ENCODE peak calls at places on chromosomes 5 and 9, in six cellular contexts. Q is OCI-LY7, P is fibroblast of lung, T is neural progenitor cell, G is GM23338, U is PC-9. B is an unnamed sample.

GRCh38 chr5:74866653-74867162 is 521 bp upstream of the FAM169A start:
- DNase-seq in Q (no peak), G (peak; percentile 85), T (peak; percentile 70), P (no peak), U (no peak), B (peak; percentile 38)

GRCh38 chr5:109485030-109485429 is 75.3 kb upstream of the PJA2 start:
- DNase-seq in P (peak; percentile 66), Q (no peak), U (no peak), T (no peak), G (no peak), B (peak; percentile 75)

GRCh38 chr5:130141689-130142320 is 237.5 kb downstream of the CHSY3 start:
- DNase-seq in G (peak; percentile 67), T (peak; percentile 67), U (no peak), Q (no peak), P (peak; percentile 42), B (peak; percentile 70)

GRCh38 chr5:91499943-91500531 is 116.9 kb upstream of the ARRDC3 start:
- DNase-seq in P (peak; percentile 76), T (peak; percentile 70), Q (peak; percentile 47), G (peak; percentile 83), U (peak; percentile 41), B (peak; percentile 62)

GRCh38 chr9:129630967-129631672 is 5.2 kb downstream of the NTMT1 start:
- DNase-seq in U (no peak), Q (no peak), P (no peak), G (no peak), T (no peak), B (no peak)

GRCh38 chr5:75335952-75336624 is 932 bp upstream of the HMGCR start:
- DNase-seq in Q (peak; percentile 44), T (no peak), P (peak; percentile 89), G (peak; percentile 62), U (peak; percentile 82), B (peak; percentile 79)

GRCh38 chr9:98719055-98719454 is 10.3 kb upstream of the GABBR2 start:
- DNase-seq in T (no peak), P (no peak), U (no peak), G (no peak), Q (no peak), B (no peak)

GRCh38 chr9:88766778-88767503 is 224.3 kb upstream of the S1PR3 start:
- DNase-seq in P (peak; percentile 68), G (no peak), Q (no peak), T (no peak), U (no peak), B (no peak)

GRCh38 chr5:71865665-71866320 is 146.7 kb downstream of the CARTPT start:
- DNase-seq in T (no peak), G (no peak), U (no peak), Q (no peak), P (no peak), B (no peak)

GRCh38 chr9:134724231-134724911 is 82.8 kb downstream of the COL5A1 start:
- DNase-seq in Q (no peak), T (no peak), G (no peak), U (no peak), P (peak; percentile 65), B (no peak)

GRCh38 chr9:135480071-135480941 is 724 bp downstream of the PPP1R26 start:
- DNase-seq in T (peak; percentile 65), G (peak; percentile 71), U (no peak), P (peak; percentile 21), Q (no peak), B (peak; percentile 66)

GRCh38 chr9:84300271-84300670 is 40.3 kb downstream of the SLC28A3 start:
- DNase-seq in G (peak; percentile 22), Q (no peak), T (no peak), U (no peak), P (peak; percentile 31), B (no peak)

GRCh38 chr9:117546894-117547293 is 132.0 kb upstream of the ASTN2 start:
- DNase-seq in T (no peak), Q (no peak), U (no peak), P (no peak), G (peak; percentile 17), B (peak; percentile 30)

GRCh38 chr5:38940230-38940858 is 94.5 kb downstream of the OSMR start:
- DNase-seq in U (no peak), Q (no peak), P (no peak), G (no peak), T (no peak), B (no peak)

GRCh38 chr9:136961279-136962065 is 9.4 kb downstream of the LCN12 start:
- DNase-seq in G (no peak), P (no peak), T (no peak), Q (no peak), U (no peak), B (no peak)

GRCh38 chr9:35570709-35571108 is 34.4 kb upstream of the TESK1 start:
- DNase-seq in G (no peak), U (no peak), T (no peak), P (no peak), Q (peak; percentile 41), B (no peak)

GRCh38 chr9:109894921-109895758 is 115.1 kb downstream of the PALM2AKAP2 start:
- DNase-seq in T (no peak), Q (no peak), U (no peak), G (no peak), P (no peak), B (no peak)

GRCh38 chr9:124510650-124511425 is 3.6 kb upstream of the NR5A1 start:
- DNase-seq in G (no peak), Q (no peak), P (peak; percentile 12), U (no peak), T (no peak), B (peak; percentile 55)

GRCh38 chr9:131807131-131807990 is 67.5 kb upstream of the RAPGEF1 start:
- DNase-seq in U (no peak), T (peak; percentile 84), Q (no peak), G (peak; percentile 88), P (no peak), B (no peak)

GRCh38 chr9:113221800-113222481 is 597 bp downstream of the SLC31A1 start:
- DNase-seq in G (no peak), U (peak; percentile 38), P (no peak), T (no peak), Q (peak; percentile 14), B (no peak)

GRCh38 chr9:91255327-91255726 is 106.4 kb downstream of the AUH start:
- DNase-seq in G (no peak), Q (no peak), P (peak; percentile 86), U (no peak), T (no peak), B (no peak)

GRCh38 chr5:19240150-19240549 is 747.9 kb downstream of the CDH18 start:
- DNase-seq in U (peak; percentile 45), G (no peak), T (no peak), Q (no peak), P (peak; percentile 12), B (no peak)

GRCh38 chr5:139646111-139646510 is 2.0 kb upstream of the CXXC5 start:
- DNase-seq in U (no peak), T (no peak), Q (no peak), G (no peak), P (no peak), B (no peak)

GRCh38 chr9:22975921-22976320 is 529.3 kb downstream of the DMRTA1 start:
- DNase-seq in T (no peak), G (no peak), U (no peak), P (no peak), Q (no peak), B (no peak)

GRCh38 chr5:73797142-73797530 is 171.1 kb downstream of the ARHGEF28 start:
- DNase-seq in T (no peak), G (no peak), P (no peak), Q (no peak), U (no peak), B (no peak)

GRCh38 chr5:10856646-10857332 is 95.8 kb upstream of the DAP start:
- DNase-seq in U (no peak), G (peak; percentile 95), Q (peak; percentile 24), P (peak; percentile 51), T (peak; percentile 96), B (peak; percentile 76)

GRCh38 chr9:119961774-119962408 is 592.7 kb upstream of the BRINP1 start:
- DNase-seq in U (no peak), T (peak; percentile 78), Q (no peak), P (peak; percentile 26), G (peak; percentile 82), B (peak; percentile 71)

GRCh38 chr5:110851357-110851756 is 112.5 kb downstream of the SLC25A46 start:
- DNase-seq in T (no peak), U (peak; percentile 39), Q (no peak), P (no peak), G (no peak), B (no peak)

GRCh38 chr9:76419782-76420380 is 25.7 kb upstream of the RFK start:
- DNase-seq in P (no peak), T (peak; percentile 29), Q (peak; percentile 60), U (no peak), G (peak; percentile 72), B (peak; percentile 21)

GRCh38 chr5:108260858-108261170 is 121.1 kb downstream of the FBXL17 start:
- DNase-seq in U (no peak), T (no peak), P (no peak), Q (no peak), G (no peak), B (no peak)
- H3K4me3 ChIP-seq in U (no peak overlapping the region), T (no peak overlapping the region), P (no peak overlapping the region), Q (no peak overlapping the region), G (no peak overlapping the region), B (no peak overlapping the region)

GRCh38 chr9:126755325-126755875 is 49.4 kb upstream of the ZBTB43 start:
- DNase-seq in Q (no peak), T (no peak), U (no peak), P (no peak), G (no peak), B (no peak)
- H4K20me1 ChIP-seq in Q (no peaks in the 10 kb centered on the region), T (no peaks in the 10 kb centered on the region), U (no peaks in the 10 kb centered on the region), P (no peaks in the 10 kb centered on the region), G (no peaks in the 10 kb centered on the region), B (no peaks in the 10 kb centered on the region)

GRCh38 chr9:8960254-8960653 is 1160.7 kb upstream of the DMAC1 start:
- DNase-seq in T (no peak), Q (no peak), G (no peak), P (no peak), U (no peak), B (no peak)
- H3K27ac ChIP-seq in T (no peak overlapping the region), Q (no peak overlapping the region), G (no peak overlapping the region), P (no peak overlapping the region), U (no peak overlapping the region), B (no peak overlapping the region)

DNA sequence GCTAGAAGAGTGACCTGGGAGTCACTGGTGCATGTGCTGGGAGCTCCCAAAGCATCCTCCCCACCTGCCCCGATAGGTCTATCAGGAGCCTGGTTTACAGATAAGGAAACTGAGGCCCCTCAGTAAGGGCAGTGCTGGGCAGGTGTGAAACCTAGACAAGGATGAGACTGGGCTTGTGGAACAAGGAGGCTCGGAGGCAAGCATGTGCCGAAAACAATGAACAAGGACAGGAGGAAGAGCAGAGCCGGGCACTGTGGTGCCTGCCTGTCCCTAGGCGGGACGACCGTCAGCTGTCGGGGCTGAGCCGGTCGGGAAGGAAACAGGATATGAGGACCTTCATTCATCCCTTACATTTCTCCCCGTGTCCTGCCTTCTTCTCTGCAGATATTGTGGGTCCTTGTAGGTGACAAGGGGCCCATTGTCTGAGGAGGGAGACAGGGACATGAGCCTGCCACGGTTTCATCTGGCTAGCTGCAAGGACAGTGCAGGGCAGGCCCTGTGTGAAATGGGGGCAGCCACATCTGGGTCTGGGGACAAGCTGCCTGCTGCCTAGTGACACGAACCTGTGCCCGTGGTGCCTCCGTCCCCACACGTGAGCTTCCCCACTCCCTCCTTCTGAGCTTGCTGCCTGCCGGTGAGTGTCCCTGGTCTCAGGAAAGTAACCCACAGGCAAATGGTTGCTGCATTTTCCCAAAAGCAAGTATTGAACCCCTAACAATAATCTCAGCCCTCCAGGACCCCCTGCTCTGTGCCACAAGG is 18.6 kb downstream of the FGD3 start:
- DNase-seq in G (no peak), U (no peak), Q (no peak), T (no peak), P (no peak), B (no peak)
- H3K4me3 ChIP-seq in G (no peak overlapping the region), U (no peak overlapping the region), Q (peak overlapping the region; percentile 72), T (no peak overlapping the region), P (no peak overlapping the region), B (no peak overlapping the region)